ENCODE peak calls at places on chromosomes 7 and 10, in six cellular contexts. D is posterior cingulate gyrus, R is GM12891, Z is Karpas-422, X is iris pigment epithelial cell, C is NCI-H774. Y is an unnamed sample.

GRCh38 chr7:130560972-130561371 is 69.1 kb downstream of the MEST start:
- DNase-seq in D (no peak), R (peak), Z (peak), X (peak), C (no peak), Y (no peak)

GRCh38 chr10:88865281-88865876 is 13.7 kb upstream of the ANKRD22 start:
- DNase-seq in D (no peak), R (no peak), Z (no peak), X (no peak), C (no peak), Y (no peak)

GRCh38 chr10:114379631-114380041 is 24.7 kb downstream of the AFAP1L2 start:
- DNase-seq in D (no peak), R (no peak), Z (no peak), X (peak), C (no peak), Y (no peak)

GRCh38 chr10:17084258-17084657 is 45.4 kb downstream of the CUBN start:
- DNase-seq in D (no peak), R (no peak), Z (no peak), X (no peak), C (no peak), Y (no peak)

GRCh38 chr7:30548762-30549344 is 44.2 kb upstream of the GGCT start:
- DNase-seq in D (peak), R (no peak), Z (peak), X (peak), C (peak), Y (no peak)

GRCh38 chr7:55056577-55057480 is 38.0 kb downstream of the EGFR start:
- DNase-seq in D (no peak), R (no peak), Z (no peak), X (peak), C (no peak), Y (no peak)

GRCh38 chr7:42240416-42240815 is 3.4 kb upstream of the GLI3 start:
- DNase-seq in D (no peak), R (no peak), Z (no peak), X (no peak), C (no peak), Y (no peak)

GRCh38 chr10:12237265-12238220 is 41.6 kb downstream of the CDC123 start:
- DNase-seq in D (no peak), R (no peak), Z (no peak), X (peak), C (no peak), Y (no peak)

GRCh38 chr10:69899727-69900595 is 98.3 kb downstream of the COL13A1 start:
- DNase-seq in D (no peak), R (no peak), Z (no peak), X (no peak), C (no peak), Y (no peak)

GRCh38 chr10:59807629-59808620 is 54.7 kb upstream of the MRLN start:
- DNase-seq in D (no peak), R (no peak), Z (no peak), X (no peak), C (no peak), Y (no peak)

GRCh38 chr7:116290740-116291139 is 80.4 kb downstream of the TES start:
- DNase-seq in D (no peak), R (no peak), Z (no peak), X (no peak), C (no peak), Y (no peak)

GRCh38 chr10:125134916-125135770 is 25.2 kb downstream of the CTBP2 start:
- DNase-seq in D (no peak), R (no peak), Z (no peak), X (no peak), C (no peak), Y (no peak)

GRCh38 chr10:110850099-110850498 is 21.6 kb upstream of the PDCD4 start:
- DNase-seq in D (no peak), R (no peak), Z (no peak), X (no peak), C (no peak), Y (no peak)

GRCh38 chr10:71981024-71981867 is 17.1 kb downstream of the CHST3 start:
- DNase-seq in D (peak), R (no peak), Z (no peak), X (no peak), C (no peak), Y (no peak)

GRCh38 chr10:68499544-68499943 is 27.8 kb upstream of the DNA2 start:
- DNase-seq in D (no peak), R (no peak), Z (no peak), X (no peak), C (no peak), Y (no peak)

GRCh38 chr7:99404235-99404976 is 4.0 kb downstream of the PDAP1 start:
- DNase-seq in D (no peak), R (no peak), Z (no peak), X (peak), C (no peak), Y (no peak)

GRCh38 chr10:130519791-130520190 is 383.6 kb downstream of the GLRX3 start:
- DNase-seq in D (no peak), R (no peak), Z (no peak), X (no peak), C (no peak), Y (no peak)

GRCh38 chr7:124032369-124033092 is at the start of gene TMEM229A:
- DNase-seq in D (peak), R (peak), Z (no peak), X (peak), C (peak), Y (no peak)

GRCh38 chr10:120251821-120252220 is 205.2 kb upstream of the PLPP4 start:
- DNase-seq in D (no peak), R (no peak), Z (no peak), X (no peak), C (no peak), Y (no peak)

GRCh38 chr10:77531441-77532001 is 106.1 kb downstream of the KCNMA1 start:
- DNase-seq in D (peak), R (no peak), Z (peak), X (peak), C (no peak), Y (no peak)

GRCh38 chr10:99411546-99411945 is 18.9 kb downstream of the GOT1 start:
- DNase-seq in D (no peak), R (no peak), Z (no peak), X (no peak), C (no peak), Y (no peak)

GRCh38 chr7:69399038-69399800 is 199.1 kb upstream of the AUTS2 start:
- DNase-seq in D (peak), R (no peak), Z (peak), X (peak), C (no peak), Y (no peak)

GRCh38 chr7:133827707-133828580 is 299.2 kb upstream of the LRGUK start:
- DNase-seq in D (no peak), R (no peak), Z (no peak), X (no peak), C (no peak), Y (no peak)

GRCh38 chr7:159032310-159032709 is 112.4 kb downstream of the VIPR2 start:
- DNase-seq in D (no peak), R (no peak), Z (no peak), X (no peak), C (no peak), Y (no peak)

GRCh38 chr10:123203393-123204126 is 49.4 kb downstream of the BUB3 start:
- DNase-seq in D (no peak), R (no peak), Z (no peak), X (no peak), C (peak), Y (no peak)

GRCh38 chr10:12981570-12981969 is 19.9 kb downstream of the CCDC3 start:
- DNase-seq in D (no peak), R (no peak), Z (peak), X (peak), C (no peak), Y (no peak)

GRCh38 chr10:64041989-64042490 is 520.8 kb downstream of the REEP3 start:
- DNase-seq in D (no peak), R (no peak), Z (no peak), X (no peak), C (no peak), Y (no peak)

GRCh38 chr10:120828940-120829339 is 22.2 kb upstream of the WDR11 start:
- DNase-seq in D (peak), R (no peak), Z (no peak), X (no peak), C (no peak), Y (no peak)

GRCh38 chr10:73368238-73368637 is 9.6 kb upstream of the CFAP70 start:
- DNase-seq in D (no peak), R (no peak), Z (no peak), X (no peak), C (no peak), Y (no peak)

GRCh38 chr7:20541615-20542349 is 73.7 kb upstream of the ABCB5 start:
- DNase-seq in D (no peak), R (no peak), Z (no peak), X (no peak), C (no peak), Y (no peak)

GRCh38 chr7:113367187-113367586 is 248.8 kb upstream of the SMIM30 start:
- DNase-seq in D (no peak), R (no peak), Z (no peak), X (peak), C (no peak), Y (no peak)

GRCh38 chr7:47330026-47330425 is 251.9 kb downstream of the TNS3 start:
- DNase-seq in D (no peak), R (no peak), Z (no peak), X (no peak), C (no peak), Y (no peak)

GRCh38 chr7:121595949-121596692 is 200.0 kb upstream of the FAM3C start:
- DNase-seq in D (no peak), R (no peak), Z (no peak), X (no peak), C (no peak), Y (no peak)

Y was measured in T-helper 17 cell.